ENCODE peak calls at places on chromosome 19, in five cellular contexts. S is H1, I is H9, U is neuronal stem cell, C is trophoblast cell. G is an unnamed sample.

GRCh38 chr19:45152504-45153338 is 8.1 kb downstream of the NKPD1 start:
- DNase-seq in S (peak; percentile 75), I (peak; percentile 82), U (no peak), C (no peak), G (no peak)

GRCh38 chr19:37953576-37954303 is 46.7 kb downstream of the SIPA1L3 start:
- DNase-seq in S (no peak), I (no peak), U (peak; percentile 67), C (no peak), G (no peak)

GRCh38 chr19:7326105-7326877 is 22.4 kb upstream of the ARHGEF18 start:
- DNase-seq in S (peak; percentile 90), I (peak; percentile 89), U (no peak), C (peak; percentile 80), G (no peak)

GRCh38 chr19:33394723-33395560 is 21.4 kb downstream of the CEBPG start:
- DNase-seq in S (no peak), I (no peak), U (no peak), C (no peak), G (no peak)

GRCh38 chr19:1057185-1057857 is 9.6 kb upstream of the ARHGAP45 start:
- DNase-seq in S (no peak), I (peak; percentile 43), U (no peak), C (no peak), G (peak; percentile 80)

GRCh38 chr19:18009412-18010066 is 1.6 kb downstream of the ARRDC2 start:
- DNase-seq in S (no peak), I (no peak), U (no peak), C (no peak), G (peak; percentile 31)

GRCh38 chr19:29544656-29545360 is 19.0 kb downstream of the VSTM2B start:
- DNase-seq in S (peak; percentile 31), I (peak; percentile 5), U (no peak), C (no peak), G (no peak)

GRCh38 chr19:8445488-8446001 is 770 bp downstream of the HNRNPM start:
- DNase-seq in S (no peak), I (no peak), U (peak; percentile 20), C (no peak), G (peak; percentile 51)

GRCh38 chr19:45999653-46000121 is 4.4 kb downstream of the CCDC61 start:
- DNase-seq in S (peak; percentile 86), I (peak; percentile 83), U (no peak), C (peak; percentile 47), G (peak; percentile 42)

GRCh38 chr19:50512112-50512998 is 1.4 kb downstream of the ASPDH start:
- DNase-seq in S (no peak), I (no peak), U (no peak), C (no peak), G (no peak)

GRCh38 chr19:41398603-41399002 is 985 bp downstream of the BCKDHA start:
- DNase-seq in S (no peak), I (no peak), U (no peak), C (no peak), G (no peak)

GRCh38 chr19:47275866-47276461 is 1.3 kb downstream of the INAFM1 start:
- DNase-seq in S (no peak), I (no peak), U (no peak), C (no peak), G (peak; percentile 64)

GRCh38 chr19:29936409-29936808 is 5.6 kb upstream of the URI1 start:
- DNase-seq in S (no peak), I (no peak), U (no peak), C (no peak), G (no peak)

GRCh38 chr19:610071-610800 is 20.6 kb downstream of the HCN2 start:
- DNase-seq in S (no peak), I (no peak), U (no peak), C (no peak), G (no peak)

GRCh38 chr19:50258918-50259372 is 55.5 kb downstream of the MYH14 start:
- DNase-seq in S (peak; percentile 95), I (peak; percentile 80), U (no peak), C (no peak), G (no peak)

GRCh38 chr19:44164673-44165512 is at the start of gene ZNF226:
- DNase-seq in S (peak; percentile 75), I (peak; percentile 95), U (peak; percentile 89), C (peak; percentile 95), G (peak; percentile 99)

GRCh38 chr19:47228937-47229673 is 1.9 kb downstream of the BBC3 start:
- DNase-seq in S (no peak), I (no peak), U (no peak), C (no peak), G (peak; percentile 79)

GRCh38 chr19:5335593-5335992 is 5.0 kb downstream of the PTPRS start:
- DNase-seq in S (no peak), I (no peak), U (no peak), C (no peak), G (no peak)

GRCh38 chr19:33671211-33671610 is 49.5 kb downstream of the CHST8 start:
- DNase-seq in S (no peak), I (no peak), U (no peak), C (no peak), G (no peak)

GRCh38 chr19:47280183-47280797 is 5.6 kb downstream of the INAFM1 start:
- DNase-seq in S (peak; percentile 93), I (peak; percentile 85), U (no peak), C (peak; percentile 46), G (peak; percentile 26)

GRCh38 chr19:52957591-52957990 is 5.1 kb downstream of the ZNF816 start:
- DNase-seq in S (no peak), I (no peak), U (no peak), C (no peak), G (no peak)

GRCh38 chr19:52959613-52960295 is 2.9 kb downstream of the ZNF816 start:
- DNase-seq in S (no peak), I (no peak), U (no peak), C (no peak), G (no peak)

GRCh38 chr19:52961981-52962380 is 700 bp downstream of the ZNF816 start:
- DNase-seq in S (no peak), I (no peak), U (no peak), C (no peak), G (no peak)

GRCh38 chr19:52963229-52963760 is 614 bp upstream of the ZNF816 start:
- DNase-seq in S (peak; percentile 66), I (peak; percentile 39), U (no peak), C (no peak), G (no peak)

GRCh38 chr19:52962394-52963228 is at the start of gene ZNF816:
- DNase-seq in S (peak; percentile 99), I (peak; percentile 99), U (peak; percentile 95), C (peak; percentile 97), G (peak; percentile 95)
- H3K14ac ChIP-seq in S (peak within 1 kb of the TSS; percentile 55), I (peak within 1 kb of the TSS; percentile 44), U (peak within 1 kb of the TSS; percentile 84), C (peak within 1 kb of the TSS; percentile 52), G (peak within 1 kb of the TSS; percentile 26)

GRCh38 chr19:13934785-13935109 is 3.5 kb downstream of the PODNL1 start:
- DNase-seq in S (no peak), I (no peak), U (no peak), C (no peak), G (no peak)

GRCh38 chr19:13937479-13938360 is 497 bp downstream of the PODNL1 start:
- DNase-seq in S (no peak), I (peak; percentile 45), U (no peak), C (no peak), G (no peak)

GRCh38 chr19:13935765-13936486 is 2.3 kb downstream of the PODNL1 start:
- DNase-seq in S (no peak), I (peak; percentile 71), U (peak; percentile 35), C (no peak), G (no peak)

GRCh38 chr19:13932911-13933393 is 5.3 kb downstream of the PODNL1 start:
- DNase-seq in S (no peak), I (no peak), U (no peak), C (no peak), G (no peak)

GRCh38 chr19:13938361-13939027 is at the start of gene PODNL1:
- DNase-seq in S (no peak), I (no peak), U (no peak), C (no peak), G (peak; percentile 22)
- H3K23ac ChIP-seq in S (no peak within 1 kb of the TSS), I (no peak within 1 kb of the TSS), U (peak within 1 kb of the TSS; percentile 73), C (no peak within 1 kb of the TSS), G (no peak within 1 kb of the TSS)

DNA sequence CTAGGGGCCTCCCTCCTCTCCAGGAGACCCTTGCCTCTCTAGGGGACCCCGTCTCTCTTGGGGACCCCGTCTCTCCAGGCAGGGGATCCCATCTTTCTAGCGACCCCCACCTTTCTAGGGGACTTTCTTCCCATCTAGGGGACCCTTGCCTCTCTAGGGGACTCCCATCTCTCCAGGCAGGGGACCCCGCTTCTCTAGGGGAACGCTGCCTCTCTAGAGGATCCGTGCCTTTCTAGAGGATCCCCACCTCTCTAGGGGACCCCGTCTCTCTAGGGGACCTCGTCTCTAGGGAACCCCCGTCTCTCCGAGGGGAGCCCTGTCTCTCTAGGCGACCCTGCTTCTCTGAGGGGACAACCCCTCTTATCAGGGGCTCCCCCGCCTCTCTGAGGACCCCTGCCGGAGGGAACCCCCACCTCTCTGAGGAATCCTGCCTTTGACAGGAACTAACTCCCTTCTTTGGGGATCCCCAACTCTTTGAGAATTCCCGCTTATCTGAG is 19.1 kb upstream of the GATAD2A start:
- DNase-seq in S (peak; percentile 55), I (no peak), U (no peak), C (no peak), G (no peak)
- H3K14ac ChIP-seq in S (no peak overlapping the region), I (peak overlapping the region; percentile 68), U (peak overlapping the region; percentile 82), C (peak overlapping the region; percentile 85), G (no peak overlapping the region)

DNA sequence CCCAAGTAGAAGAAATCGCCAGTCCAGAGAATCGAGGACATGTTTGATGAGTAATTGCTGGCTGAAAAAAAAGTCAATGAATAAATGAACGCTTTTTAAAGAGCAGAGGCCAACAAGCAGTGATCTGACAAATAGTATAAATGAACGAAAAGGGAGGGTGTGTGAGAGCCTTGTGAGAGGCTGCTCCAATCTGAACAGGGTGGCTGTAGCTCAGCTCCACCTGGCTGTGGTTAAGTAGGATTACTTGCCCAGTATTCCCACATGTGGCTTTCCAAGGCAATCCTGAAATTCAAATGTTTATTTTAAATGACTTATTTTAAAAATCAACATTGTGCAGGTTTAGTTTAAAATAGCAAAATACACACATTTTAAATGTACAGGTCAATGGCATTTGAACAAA is 117.0 kb downstream of the TSHZ3 start:
- DNase-seq in S (no peak), I (no peak), U (no peak), C (no peak), G (peak; percentile 34)
- H3K23ac ChIP-seq in S (no peak overlapping the region), I (no peak overlapping the region), U (no peak overlapping the region), C (no peak overlapping the region), G (no peak overlapping the region)

DNA sequence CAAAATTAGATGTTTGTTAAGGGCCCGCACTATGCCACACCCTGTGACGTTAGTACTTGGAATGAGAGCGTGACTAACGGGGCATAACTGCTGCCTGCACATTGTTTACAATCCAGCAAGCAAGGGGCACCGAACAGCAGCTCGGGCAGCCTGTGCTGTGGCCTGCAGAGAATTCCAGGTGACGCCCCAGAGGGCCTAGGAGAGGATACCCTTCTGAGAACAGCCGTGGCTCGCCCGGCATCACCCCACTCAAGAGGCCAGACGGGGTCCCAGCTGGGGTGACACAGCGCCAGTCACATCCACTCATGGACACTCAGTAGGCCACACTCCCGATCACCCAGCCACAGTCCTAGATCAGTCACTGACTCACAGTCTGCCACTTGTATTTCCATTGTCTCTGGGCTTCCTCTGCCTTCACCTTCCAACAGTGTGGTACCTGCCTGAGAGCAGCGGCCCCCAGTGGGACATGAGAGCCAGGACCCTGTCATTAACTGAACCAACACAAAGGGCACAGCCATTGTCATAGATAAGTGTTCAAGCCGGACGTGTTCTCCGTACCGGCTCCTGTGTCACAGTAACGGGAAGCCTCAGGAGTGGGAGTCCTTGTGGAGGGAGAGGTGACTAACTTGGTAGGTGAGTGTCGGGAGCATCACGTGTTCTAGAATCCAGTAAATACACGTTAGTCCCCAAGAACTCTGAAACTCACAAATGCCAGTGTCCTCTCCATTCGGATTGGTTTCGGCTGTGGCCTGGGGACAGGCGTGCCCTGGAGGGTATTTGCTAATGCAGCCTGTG is 7.5 kb downstream of the ZNF331 start:
- DNase-seq in S (no peak), I (no peak), U (no peak), C (peak; percentile 97), G (peak; percentile 47)
- H3K14ac ChIP-seq in S (no peak overlapping the region), I (no peak overlapping the region), U (no peak overlapping the region), C (no peak overlapping the region), G (no peak overlapping the region)